ENCODE peak calls at places on chromosomes 7 and 10, in seven cellular contexts. X, M, T, L, W, Y and H are unnamed samples.

GRCh38 chr7:111098011-111098925 is 7.3 kb downstream of the LRRN3 start:
- DNase-seq in X (peak; percentile 32), M (peak; percentile 35), T (peak; percentile 10), L (peak; percentile 71), W (peak; percentile 35), Y (no peak), H (peak; percentile 59)

GRCh38 chr10:68989317-68989990 is 851 bp downstream of the KIFBP start:
- DNase-seq in X (peak; percentile 29), M (peak; percentile 23), T (no peak), L (peak; percentile 20), W (no peak), Y (no peak), H (no peak)

GRCh38 chr7:72335561-72336381 is 76.4 kb downstream of the CALN1 start:
- DNase-seq in X (no peak), M (no peak), T (no peak), L (no peak), W (no peak), Y (no peak), H (no peak)

GRCh38 chr7:157352506-157352905 is 15.7 kb downstream of the DNAJB6 start:
- DNase-seq in X (no peak), M (no peak), T (no peak), L (no peak), W (no peak), Y (no peak), H (no peak)

GRCh38 chr10:132248455-132249231 is 59.1 kb downstream of the STK32C start:
- DNase-seq in X (peak; percentile 4), M (peak; percentile 20), T (peak; percentile 60), L (no peak), W (peak; percentile 62), Y (no peak), H (no peak)

GRCh38 chr7:12229046-12229445 is 18.0 kb downstream of the TMEM106B start:
- DNase-seq in X (peak; percentile 42), M (peak; percentile 67), T (no peak), L (peak; percentile 29), W (no peak), Y (no peak), H (no peak)

GRCh38 chr10:117830832-117831231 is 215.9 kb downstream of the RAB11FIP2 start:
- DNase-seq in X (no peak), M (no peak), T (no peak), L (no peak), W (no peak), Y (no peak), H (no peak)

GRCh38 chr7:109983618-109984017 is 1107.3 kb upstream of the LRRN3 start:
- DNase-seq in X (no peak), M (no peak), T (no peak), L (no peak), W (no peak), Y (no peak), H (no peak)

GRCh38 chr10:125375210-125375609 is 214.8 kb upstream of the CTBP2 start:
- DNase-seq in X (no peak), M (no peak), T (no peak), L (peak; percentile 11), W (no peak), Y (no peak), H (no peak)

GRCh38 chr7:113774182-113774807 is 144.5 kb downstream of the PPP1R3A start:
- DNase-seq in X (peak; percentile 63), M (peak; percentile 39), T (peak; percentile 29), L (peak; percentile 69), W (no peak), Y (no peak), H (peak; percentile 66)

GRCh38 chr10:116978906-116979305 is 26.1 kb downstream of the SHTN1 start:
- DNase-seq in X (no peak), M (peak; percentile 30), T (no peak), L (no peak), W (no peak), Y (no peak), H (no peak)

GRCh38 chr7:44347546-44348114 is 22.2 kb upstream of the CAMK2B start:
- DNase-seq in X (peak; percentile 22), M (no peak), T (no peak), L (no peak), W (no peak), Y (no peak), H (no peak)

GRCh38 chr10:124616040-124616835 is 127.9 kb downstream of the FAM53B start:
- DNase-seq in X (no peak), M (no peak), T (no peak), L (no peak), W (no peak), Y (no peak), H (no peak)

GRCh38 chr7:28301148-28301641 is 111.1 kb upstream of the CREB5 start:
- DNase-seq in X (peak; percentile 69), M (peak; percentile 49), T (peak; percentile 89), L (peak; percentile 50), W (no peak), Y (no peak), H (no peak)

GRCh38 chr7:8371742-8372141 is 61.7 kb upstream of the NXPH1 start:
- DNase-seq in X (no peak), M (no peak), T (no peak), L (no peak), W (no peak), Y (no peak), H (no peak)

GRCh38 chr7:75658369-75658768 is 80.4 kb downstream of the HIP1 start:
- DNase-seq in X (no peak), M (no peak), T (no peak), L (peak; percentile 25), W (no peak), Y (no peak), H (no peak)

GRCh38 chr7:138665249-138665648 is 35.9 kb downstream of the SVOPL start:
- DNase-seq in X (no peak), M (no peak), T (no peak), L (no peak), W (no peak), Y (no peak), H (no peak)

GRCh38 chr7:137820677-137821420 is 25.9 kb downstream of the DGKI start:
- DNase-seq in X (peak; percentile 91), M (peak; percentile 77), T (no peak), L (peak; percentile 68), W (no peak), Y (no peak), H (no peak)

GRCh38 chr10:132679640-132680039 is 106.3 kb downstream of the NKX6-2 start:
- DNase-seq in X (no peak), M (no peak), T (no peak), L (no peak), W (no peak), Y (no peak), H (no peak)

GRCh38 chr10:48462482-48463020 is 142.3 kb downstream of the ARHGAP22 start:
- DNase-seq in X (no peak), M (no peak), T (no peak), L (no peak), W (no peak), Y (no peak), H (no peak)

GRCh38 chr10:77328272-77328816 is 309.3 kb downstream of the KCNMA1 start:
- DNase-seq in X (peak; percentile 54), M (peak; percentile 13), T (no peak), L (peak; percentile 49), W (no peak), Y (no peak), H (peak; percentile 19)

GRCh38 chr10:74111799-74112198 is 38.8 kb downstream of the AP3M1 start:
- DNase-seq in X (no peak), M (no peak), T (no peak), L (no peak), W (no peak), Y (no peak), H (no peak)

GRCh38 chr10:132396495-132397035 is 435 bp upstream of the PWWP2B start:
- DNase-seq in X (no peak), M (peak; percentile 42), T (no peak), L (peak; percentile 37), W (peak; percentile 47), Y (no peak), H (no peak)

GRCh38 chr7:149865437-149865836 is 8.3 kb upstream of the ATP6V0E2 start:
- DNase-seq in X (peak; percentile 8), M (no peak), T (no peak), L (no peak), W (peak; percentile 49), Y (no peak), H (no peak)

GRCh38 chr10:130737622-130738021 is 573.9 kb downstream of the TCERG1L start:
- DNase-seq in X (no peak), M (no peak), T (no peak), L (no peak), W (no peak), Y (no peak), H (no peak)

GRCh38 chr10:112421731-112422130 is 25.0 kb downstream of the ZDHHC6 start:
- DNase-seq in X (no peak), M (no peak), T (no peak), L (no peak), W (no peak), Y (no peak), H (no peak)

GRCh38 chr7:150631866-150632864 is at the start of gene GIMAP6:
- DNase-seq in X (no peak), M (no peak), T (no peak), L (no peak), W (no peak), Y (peak; percentile 51), H (no peak)

GRCh38 chr10:71531485-71532446 is 135.0 kb downstream of the CDH23 start:
- DNase-seq in X (no peak), M (no peak), T (no peak), L (no peak), W (no peak), Y (no peak), H (peak; percentile 19)

GRCh38 chr10:91909178-91909677 is at the start of gene FGFBP3:
- DNase-seq in X (peak; percentile 44), M (peak; percentile 26), T (peak; percentile 38), L (peak; percentile 69), W (no peak), Y (no peak), H (peak; percentile 13)

GRCh38 chr10:124990671-124991625 is 49.0 kb downstream of the ZRANB1 start:
- DNase-seq in X (no peak), M (no peak), T (no peak), L (no peak), W (no peak), Y (no peak), H (no peak)